ENCODE peak calls at places on chromosomes 7 and 10, in seven cellular contexts. H, U, S, Y, Z, K and T are unnamed samples.
A peak's percentile ranks its signal among the peaks of the same experiment; 100 is the strongest.

GRCh38 chr10:81496626-81497025 is 378.4 kb upstream of the NRG3 start:
- ATAC-seq in H (no peak), U (no peak), S (no peak), Y (no peak), Z (no peak), K (no peak), T (no peak)

GRCh38 chr10:32174349-32174893 is 118.2 kb upstream of the KIF5B start:
- ATAC-seq in H (no peak), U (no peak), S (no peak), Y (no peak), Z (no peak), K (no peak), T (no peak)

GRCh38 chr10:49133706-49134248 is at the start of gene FAM170B:
- ATAC-seq in H (no peak), U (no peak), S (peak; percentile 53), Y (no peak), Z (no peak), K (no peak), T (no peak)

GRCh38 chr10:75742355-75742754 is 310.9 kb downstream of the LRMDA start:
- ATAC-seq in H (no peak), U (no peak), S (no peak), Y (no peak), Z (no peak), K (no peak), T (no peak)

GRCh38 chr7:122951006-122951405 is 44.5 kb downstream of the TAS2R16 start:
- ATAC-seq in H (no peak), U (no peak), S (no peak), Y (no peak), Z (no peak), K (no peak), T (no peak)

GRCh38 chr10:97538839-97539238 is 33.7 kb upstream of the ANKRD2 start:
- ATAC-seq in H (no peak), U (no peak), S (no peak), Y (no peak), Z (no peak), K (no peak), T (no peak)

GRCh38 chr7:38694326-38694725 is 63.2 kb upstream of the AMPH start:
- ATAC-seq in H (no peak), U (no peak), S (no peak), Y (no peak), Z (no peak), K (no peak), T (no peak)

GRCh38 chr10:126042354-126042753 is 146.0 kb downstream of the FANK1 start:
- ATAC-seq in H (no peak), U (no peak), S (no peak), Y (no peak), Z (no peak), K (no peak), T (no peak)

GRCh38 chr10:133527779-133528271 is 662 bp downstream of the CYP2E1 start:
- ATAC-seq in H (no peak), U (no peak), S (peak; percentile 10), Y (no peak), Z (no peak), K (no peak), T (no peak)

GRCh38 chr10:76621886-76622620 is 1015.6 kb downstream of the KCNMA1 start:
- ATAC-seq in H (no peak), U (no peak), S (no peak), Y (no peak), Z (no peak), K (no peak), T (no peak)

GRCh38 chr10:8656261-8656660 is 601.8 kb downstream of the GATA3 start:
- ATAC-seq in H (no peak), U (no peak), S (no peak), Y (no peak), Z (no peak), K (no peak), T (no peak)

GRCh38 chr10:43137701-43137970 is 609 bp upstream of the CSGALNACT2 start:
- ATAC-seq in H (peak; percentile 62), U (peak; percentile 56), S (peak; percentile 88), Y (peak; percentile 42), Z (no peak), K (peak; percentile 8), T (peak; percentile 59)

GRCh38 chr10:89100680-89101079 is 106.4 kb downstream of the CH25H start:
- ATAC-seq in H (no peak), U (peak; percentile 76), S (peak; percentile 61), Y (no peak), Z (no peak), K (no peak), T (peak; percentile 48)

GRCh38 chr7:90238583-90238982 is 6.4 kb upstream of the CFAP69 start:
- ATAC-seq in H (no peak), U (no peak), S (no peak), Y (no peak), Z (no peak), K (no peak), T (no peak)

GRCh38 chr7:105830405-105831218 is 45.8 kb downstream of the ATXN7L1 start:
- ATAC-seq in H (peak; percentile 21), U (no peak), S (no peak), Y (peak; percentile 56), Z (no peak), K (no peak), T (peak; percentile 53)

GRCh38 chr10:95821766-95822165 is 65.8 kb downstream of the ENTPD1 start:
- ATAC-seq in H (no peak), U (no peak), S (no peak), Y (no peak), Z (no peak), K (no peak), T (no peak)

GRCh38 chr10:116741391-116742351 is 695 bp downstream of the HSPA12A start:
- ATAC-seq in H (no peak), U (peak; percentile 32), S (peak; percentile 18), Y (peak; percentile 1), Z (no peak), K (no peak), T (peak; percentile 17)

GRCh38 chr10:113058175-113058961 is 108.3 kb downstream of the TCF7L2 start:
- ATAC-seq in H (peak; percentile 7), U (no peak), S (peak; percentile 9), Y (peak; percentile 75), Z (no peak), K (no peak), T (peak; percentile 32)

GRCh38 chr10:44300666-44301649 is 83.9 kb downstream of the CXCL12 start:
- ATAC-seq in H (no peak), U (peak; percentile 68), S (peak; percentile 61), Y (no peak), Z (no peak), K (no peak), T (no peak)

GRCh38 chr10:69051710-69052487 is 36.0 kb upstream of the SRGN start:
- ATAC-seq in H (peak; percentile 13), U (peak; percentile 70), S (peak; percentile 27), Y (no peak), Z (no peak), K (no peak), T (no peak)

GRCh38 chr10:69849790-69850189 is 48.1 kb downstream of the COL13A1 start:
- ATAC-seq in H (no peak), U (no peak), S (no peak), Y (no peak), Z (no peak), K (no peak), T (no peak)

GRCh38 chr7:113216038-113216437 is 97.7 kb upstream of the SMIM30 start:
- ATAC-seq in H (no peak), U (no peak), S (no peak), Y (no peak), Z (no peak), K (no peak), T (no peak)

GRCh38 chr7:106064836-106065559 is 47.1 kb downstream of the SYPL1 start:
- ATAC-seq in H (peak; percentile 43), U (peak; percentile 94), S (peak; percentile 95), Y (peak; percentile 87), Z (no peak), K (no peak), T (peak; percentile 96)

GRCh38 chr7:143396182-143396581 is 12.5 kb downstream of the EPHA1 start:
- ATAC-seq in H (no peak), U (no peak), S (no peak), Y (no peak), Z (no peak), K (no peak), T (no peak)

GRCh38 chr7:10468908-10469307 is 504.8 kb upstream of the PHF14 start:
- ATAC-seq in H (no peak), U (no peak), S (no peak), Y (no peak), Z (no peak), K (no peak), T (no peak)

GRCh38 chr10:122565766-122566206 is 5.2 kb downstream of the DMBT1 start:
- ATAC-seq in H (peak; percentile 71), U (peak; percentile 56), S (peak; percentile 74), Y (peak; percentile 77), Z (no peak), K (no peak), T (peak; percentile 57)

GRCh38 chr7:1713502-1714484 is 43.7 kb downstream of the ELFN1 start:
- ATAC-seq in H (peak; percentile 79), U (peak; percentile 88), S (peak; percentile 79), Y (peak; percentile 25), Z (no peak), K (no peak), T (no peak)